ENCODE peak calls at places on chromosomes 13 and 19, in six cellular contexts. Q, I, N, D, R and X are unnamed samples.

GRCh38 chr19:34972163-34972705 is 8.2 kb upstream of the ZNF792 start:
- DNase-seq in D (no peak), I (no peak), Q (no peak), N (peak), R (no peak), X (no peak)

GRCh38 chr13:32415019-32415418 is 12.9 kb downstream of the N4BP2L1 start:
- DNase-seq in N (no peak), I (peak), D (no peak), R (peak), Q (no peak), X (no peak)

GRCh38 chr19:4717191-4717965 is 6.3 kb downstream of the DPP9 start:
- DNase-seq in R (no peak), D (no peak), N (no peak), Q (no peak), I (no peak), X (no peak)

GRCh38 chr19:3154957-3155736 is 19.3 kb downstream of the GNA15 start:
- DNase-seq in R (peak), Q (no peak), I (peak), N (peak), D (peak), X (no peak)

GRCh38 chr13:31264146-31264545 is 64.4 kb downstream of the B3GLCT start:
- DNase-seq in N (no peak), D (no peak), Q (no peak), I (no peak), R (no peak), X (no peak)

GRCh38 chr13:112843392-112844250 is 125.4 kb upstream of the MCF2L start:
- DNase-seq in N (no peak), D (no peak), Q (no peak), I (no peak), R (no peak), X (no peak)

GRCh38 chr13:29664591-29664990 is 69.1 kb upstream of the SLC7A1 start:
- DNase-seq in R (peak), N (no peak), I (peak), D (no peak), Q (no peak), X (no peak)

GRCh38 chr13:108304170-108305068 is 34.9 kb downstream of the TNFSF13B start:
- DNase-seq in N (no peak), R (no peak), Q (no peak), D (no peak), I (no peak), X (no peak)

GRCh38 chr13:110113284-110113764 is 193.6 kb downstream of the COL4A1 start:
- DNase-seq in N (no peak), D (no peak), Q (no peak), I (peak), R (no peak), X (no peak)

GRCh38 chr19:2186071-2186846 is 22.5 kb downstream of the DOT1L start:
- DNase-seq in I (no peak), N (peak), Q (peak), D (peak), R (no peak), X (peak)